ENCODE peak calls at places on chromosomes 1 and 21, in five cellular contexts. I, H, L, C and X are unnamed samples.

GRCh38 chr1:167839009-167839408 is 74.9 kb downstream of the ADCY10 start:
- DNase-seq in I (no peak), H (no peak), L (no peak), C (no peak), X (no peak)

GRCh38 chr1:66292944-66293343 is 241.0 kb upstream of the SGIP1 start:
- DNase-seq in I (no peak), H (no peak), L (no peak), C (no peak), X (peak; percentile 65)

GRCh38 chr1:75276385-75276784 is 142.2 kb downstream of the LHX8 start:
- DNase-seq in I (no peak), H (no peak), L (no peak), C (no peak), X (peak; percentile 20)

GRCh38 chr1:18936814-18937481 is 19.5 kb downstream of the IFFO2 start:
- DNase-seq in I (no peak), H (no peak), L (no peak), C (no peak), X (peak; percentile 84)

GRCh38 chr1:86396503-86396900 is 379 bp upstream of the ODF2L start:
- DNase-seq in I (no peak), H (no peak), L (no peak), C (no peak), X (no peak)

GRCh38 chr1:19798486-19799232 is 1.1 kb downstream of the TMCO4 start:
- DNase-seq in I (no peak), H (no peak), L (no peak), C (no peak), X (no peak)

GRCh38 chr1:108597041-108597440 is 37.1 kb downstream of the EEIG2 start:
- DNase-seq in I (no peak), H (no peak), L (no peak), C (no peak), X (no peak)

GRCh38 chr1:39409055-39409816 is 82.2 kb upstream of the BMP8A start:
- DNase-seq in I (no peak), H (no peak), L (peak; percentile 59), C (no peak), X (peak; percentile 78)

GRCh38 chr1:66177483-66177882 is 356.5 kb upstream of the SGIP1 start:
- DNase-seq in I (no peak), H (no peak), L (no peak), C (no peak), X (no peak)

GRCh38 chr21:14215971-14216621 is at the start of gene RBM11:
- DNase-seq in I (no peak), H (peak; percentile 54), L (peak; percentile 68), C (peak; percentile 71), X (no peak)

GRCh38 chr21:45635271-45636151 is 8.0 kb upstream of the PCBP3 start:
- DNase-seq in I (no peak), H (no peak), L (no peak), C (no peak), X (no peak)

GRCh38 chr1:1541956-1542765 is 1.7 kb upstream of the TMEM240 start:
- DNase-seq in I (no peak), H (no peak), L (no peak), C (no peak), X (no peak)

GRCh38 chr1:169949139-169949538 is 55.4 kb upstream of the SCYL3 start:
- DNase-seq in I (no peak), H (no peak), L (no peak), C (peak; percentile 36), X (peak; percentile 44)

GRCh38 chr1:173017792-173018191 is 32.9 kb downstream of the TNFSF18 start:
- DNase-seq in I (no peak), H (no peak), L (no peak), C (no peak), X (no peak)

GRCh38 chr1:213125686-213126085 is 74.6 kb downstream of the RPS6KC1 start:
- DNase-seq in I (no peak), H (no peak), L (no peak), C (no peak), X (no peak)

GRCh38 chr1:1141244-1141910 is 25.5 kb upstream of the C1orf159 start:
- DNase-seq in I (no peak), H (no peak), L (no peak), C (no peak), X (no peak)

GRCh38 chr1:23004112-23004511 is 11.5 kb downstream of the TEX46 start:
- DNase-seq in I (no peak), H (no peak), L (no peak), C (no peak), X (peak; percentile 31)

GRCh38 chr1:23742670-23743286 is 493 bp upstream of the ELOA start:
- DNase-seq in I (no peak), H (no peak), L (no peak), C (no peak), X (no peak)

GRCh38 chr1:21254335-21254951 is 35.8 kb downstream of the ECE1 start:
- DNase-seq in I (no peak), H (no peak), L (no peak), C (no peak), X (no peak)

GRCh38 chr1:44239337-44239960 is 26.2 kb downstream of the DMAP1 start:
- DNase-seq in I (peak; percentile 77), H (peak; percentile 17), L (peak; percentile 53), C (no peak), X (peak; percentile 50)

GRCh38 chr1:21931171-21932093 is 5.7 kb downstream of the HSPG2 start:
- DNase-seq in I (peak; percentile 67), H (peak; percentile 55), L (peak; percentile 92), C (no peak), X (peak; percentile 96)

GRCh38 chr1:234345237-234345636 is 28.0 kb upstream of the COA6 start:
- DNase-seq in I (no peak), H (no peak), L (no peak), C (no peak), X (no peak)

GRCh38 chr1:156881663-156882062 is 11.9 kb upstream of the PEAR1 start:
- DNase-seq in I (no peak), H (no peak), L (no peak), C (no peak), X (no peak)

GRCh38 chr1:204377800-204378608 is 18.3 kb upstream of the PLEKHA6 start:
- DNase-seq in I (peak; percentile 18), H (peak; percentile 56), L (peak; percentile 50), C (peak; percentile 57), X (peak; percentile 59)

GRCh38 chr1:183159960-183160359 is 26.1 kb upstream of the LAMC2 start:
- DNase-seq in I (peak; percentile 73), H (peak; percentile 96), L (no peak), C (no peak), X (peak; percentile 95)

GRCh38 chr1:41436281-41437010 is 48.0 kb downstream of the EDN2 start:
- DNase-seq in I (no peak), H (no peak), L (no peak), C (no peak), X (peak; percentile 45)

GRCh38 chr1:235864965-235865525 is 1.7 kb downstream of the LYST start:
- DNase-seq in I (no peak), H (no peak), L (peak; percentile 4), C (no peak), X (peak; percentile 16)

GRCh38 chr21:44011774-44012473 is at the start of gene TRAPPC10:
- DNase-seq in I (peak; percentile 94), H (peak; percentile 75), L (peak; percentile 95), C (peak; percentile 95), X (peak; percentile 85)

GRCh38 chr1:221892301-221892830 is 150.5 kb upstream of the DUSP10 start:
- DNase-seq in I (no peak), H (no peak), L (no peak), C (no peak), X (no peak)

GRCh38 chr1:218869276-218869675 is 304.4 kb upstream of the LYPLAL1 start:
- DNase-seq in I (no peak), H (no peak), L (no peak), C (no peak), X (peak; percentile 44)

GRCh38 chr1:156126043-156126700 is 11.7 kb downstream of the LMNA start:
- DNase-seq in I (peak; percentile 84), H (peak; percentile 89), L (peak; percentile 91), C (peak; percentile 46), X (peak; percentile 99)

GRCh38 chr1:212650228-212650627 is 41.7 kb downstream of the ATF3 start:
- DNase-seq in I (no peak), H (no peak), L (no peak), C (no peak), X (peak; percentile 43)

GRCh38 chr1:172637522-172637921 is 21.4 kb upstream of the FASLG start:
- DNase-seq in I (peak; percentile 31), H (peak; percentile 52), L (peak; percentile 30), C (no peak), X (peak; percentile 98)

GRCh38 chr1:1304331-1305299 is 3.1 kb downstream of the ACAP3 start:
- DNase-seq in I (peak; percentile 73), H (peak; percentile 83), L (peak; percentile 89), C (no peak), X (peak; percentile 58)

GRCh38 chr1:66444438-66445265 is 89.3 kb upstream of the SGIP1 start:
- DNase-seq in I (no peak), H (no peak), L (no peak), C (no peak), X (no peak)